ENCODE peak calls at places on chromosomes 16 and 17, in five cellular contexts. X is breast epithelium, C is heart left ventricle, V is GM23338, E is HL-60. T is an unnamed sample.

GRCh38 chr17:14429084-14429483 is 128.2 kb downstream of the HS3ST3B1 start:
- DNase-seq in X (no peak), C (no peak), V (no peak), E (no peak), T (no peak)

GRCh38 chr16:85209526-85210121 is 97.4 kb upstream of the CIBAR2 start:
- DNase-seq in X (no peak), C (peak; percentile 79), V (no peak), E (no peak), T (no peak)

GRCh38 chr17:80456465-80457235 is 19.8 kb downstream of the NPTX1 start:
- DNase-seq in X (no peak), C (peak; percentile 72), V (no peak), E (no peak), T (no peak)

GRCh38 chr17:66578781-66579489 is 256.0 kb upstream of the CACNG5 start:
- DNase-seq in X (no peak), C (no peak), V (no peak), E (peak; percentile 63), T (no peak)

GRCh38 chr16:27228621-27229501 is 25.5 kb downstream of the KDM8 start:
- DNase-seq in X (no peak), C (peak; percentile 70), V (no peak), E (peak; percentile 52), T (no peak)

GRCh38 chr17:7885357-7886226 is 3.0 kb upstream of the CHD3 start:
- DNase-seq in X (peak; percentile 56), C (peak; percentile 53), V (peak; percentile 72), E (no peak), T (no peak)

GRCh38 chr16:58501242-58502131 is 1.5 kb downstream of the NDRG4 start:
- DNase-seq in X (peak; percentile 55), C (no peak), V (peak; percentile 92), E (no peak), T (no peak)

GRCh38 chr17:68867759-68868516 is 87.3 kb downstream of the ABCA8 start:
- DNase-seq in X (no peak), C (no peak), V (peak; percentile 4), E (no peak), T (no peak)

GRCh38 chr16:54282202-54282922 is 4.2 kb downstream of the IRX3 start:
- DNase-seq in X (peak; percentile 89), C (peak; percentile 67), V (peak; percentile 81), E (no peak), T (peak; percentile 23)

GRCh38 chr16:3101018-3101840 is 2.1 kb upstream of the ZSCAN10 start:
- DNase-seq in X (no peak), C (no peak), V (peak; percentile 90), E (no peak), T (no peak)

GRCh38 chr17:1109606-1110523 is 69.9 kb downstream of the ABR start:
- DNase-seq in X (no peak), C (peak; percentile 71), V (peak; percentile 71), E (no peak), T (no peak)

GRCh38 chr17:16940116-16940881 is 31.6 kb downstream of the TNFRSF13B start:
- DNase-seq in X (peak; percentile 48), C (no peak), V (peak; percentile 58), E (no peak), T (no peak)

GRCh38 chr17:411416-412120 is 59.0 kb upstream of the RPH3AL start:
- DNase-seq in X (no peak), C (no peak), V (no peak), E (no peak), T (no peak)

GRCh38 chr17:62652251-62653001 is 25.0 kb downstream of the MRC2 start:
- DNase-seq in X (peak; percentile 65), C (peak; percentile 82), V (peak; percentile 64), E (peak; percentile 76), T (no peak)

GRCh38 chr17:1956134-1956533 is 69.0 kb downstream of the RTN4RL1 start:
- DNase-seq in X (no peak), C (no peak), V (no peak), E (no peak), T (no peak)

GRCh38 chr17:81393684-81394376 is 1.4 kb upstream of the BAHCC1 start:
- DNase-seq in X (peak; percentile 100), C (peak; percentile 100), V (peak; percentile 100), E (peak; percentile 97), T (peak; percentile 100)

GRCh38 chr16:67555795-67556212 is 6.5 kb upstream of the CTCF start:
- DNase-seq in X (no peak), C (no peak), V (no peak), E (no peak), T (no peak)

GRCh38 chr17:16477255-16477654 is 14.7 kb downstream of the LRRC75A start:
- DNase-seq in X (no peak), C (peak; percentile 38), V (no peak), E (no peak), T (peak; percentile 71)

GRCh38 chr17:40371261-40371929 is 6.9 kb upstream of the GJD3 start:
- DNase-seq in X (no peak), C (no peak), V (peak; percentile 91), E (no peak), T (no peak)

GRCh38 chr17:56153215-56153614 is at the start of gene ANKFN1:
- DNase-seq in X (no peak), C (no peak), V (no peak), E (no peak), T (no peak)

GRCh38 chr16:19130852-19131808 is 17.4 kb downstream of the ITPRIPL2 start:
- DNase-seq in X (no peak), C (peak; percentile 79), V (peak; percentile 53), E (peak; percentile 53), T (peak; percentile 71)

GRCh38 chr16:19578378-19578851 is 22.9 kb downstream of the VPS35L start:
- DNase-seq in X (no peak), C (no peak), V (no peak), E (no peak), T (peak; percentile 70)

GRCh38 chr17:6162892-6163291 is 92.7 kb downstream of the WSCD1 start:
- DNase-seq in X (no peak), C (no peak), V (peak; percentile 21), E (no peak), T (no peak)

GRCh38 chr16:58331024-58331707 is 36.3 kb upstream of the PRSS54 start:
- DNase-seq in X (no peak), C (no peak), V (peak; percentile 89), E (no peak), T (no peak)

GRCh38 chr17:48553837-48554236 is 8.9 kb upstream of the HOXB2 start:
- DNase-seq in X (no peak), C (no peak), V (no peak), E (no peak), T (no peak)

GRCh38 chr17:66441012-66441703 is 138.7 kb downstream of the PRKCA start:
- DNase-seq in X (no peak), C (no peak), V (no peak), E (no peak), T (no peak)

GRCh38 chr17:57577751-57578607 is 167.1 kb downstream of the CCDC182 start:
- DNase-seq in X (no peak), C (peak; percentile 53), V (no peak), E (peak; percentile 33), T (peak; percentile 36)

GRCh38 chr16:66036162-66036561 is 330.3 kb upstream of the CDH5 start:
- DNase-seq in X (no peak), C (peak; percentile 40), V (no peak), E (no peak), T (no peak)

GRCh38 chr16:88784074-88784855 is 755 bp downstream of the PIEZO1 start:
- DNase-seq in X (peak; percentile 76), C (peak; percentile 81), V (peak; percentile 83), E (no peak), T (peak; percentile 41)

GRCh38 chr17:16304832-16305231 is 48.4 kb downstream of the CENPV start:
- DNase-seq in X (no peak), C (no peak), V (peak; percentile 72), E (no peak), T (no peak)

GRCh38 chr16:86509759-86510464 is 415 bp upstream of the FOXF1 start:
- DNase-seq in X (no peak), C (peak; percentile 44), V (peak; percentile 80), E (no peak), T (peak; percentile 59)
- TF ChIP-seq CTCF in X (no peak), C (no peak), V (no peak), E (no peak), T (no peak)

GRCh38 chr17:35065880-35066279 is 2.4 kb upstream of the RFFL start:
- DNase-seq in X (no peak), C (no peak), V (no peak), E (no peak), T (no peak)

GRCh38 chr17:35062284-35062683 is 1.2 kb downstream of the RFFL start:
- DNase-seq in X (no peak), C (no peak), V (no peak), E (no peak), T (no peak)

GRCh38 chr17:35069311-35069710 is 5.8 kb upstream of the RFFL start:
- DNase-seq in X (no peak), C (no peak), V (no peak), E (no peak), T (no peak)

GRCh38 chr17:35068249-35068648 is 4.7 kb upstream of the RFFL start:
- DNase-seq in X (no peak), C (no peak), V (no peak), E (no peak), T (no peak)

GRCh38 chr17:35063514-35064223 is at the start of gene RFFL:
- DNase-seq in X (peak; percentile 88), C (peak; percentile 89), V (peak; percentile 95), E (peak; percentile 96), T (peak; percentile 94)
- TF ChIP-seq CTCF in X (no peak), C (no peak), V (no peak), E (no peak), T (peak; percentile 13)

GRCh38 chr17:50850640-50851039 is 15.3 kb downstream of the WFIKKN2 start:
- DNase-seq in X (no peak), C (no peak), V (no peak), E (no peak), T (no peak)

GRCh38 chr17:50845260-50846147 is 10.1 kb downstream of the WFIKKN2 start:
- DNase-seq in X (no peak), C (peak; percentile 73), V (no peak), E (no peak), T (no peak)

GRCh38 chr17:50847566-50847965 is 12.2 kb downstream of the WFIKKN2 start:
- DNase-seq in X (no peak), C (no peak), V (no peak), E (no peak), T (no peak)

GRCh38 chr17:50848691-50849090 is 13.3 kb downstream of the WFIKKN2 start:
- DNase-seq in X (no peak), C (no peak), V (no peak), E (peak; percentile 49), T (no peak)

GRCh38 chr17:50848039-50848438 is 12.7 kb downstream of the WFIKKN2 start:
- DNase-seq in X (no peak), C (no peak), V (no peak), E (no peak), T (no peak)
- TF ChIP-seq CTCF in X (no peak), C (peak; percentile 9), V (no peak), E (no peak), T (no peak)

GRCh38 chr16:80097098-80097497 is 443.7 kb upstream of the DYNLRB2 start:
- DNase-seq in X (no peak), C (no peak), V (no peak), E (no peak), T (no peak)

DNA sequence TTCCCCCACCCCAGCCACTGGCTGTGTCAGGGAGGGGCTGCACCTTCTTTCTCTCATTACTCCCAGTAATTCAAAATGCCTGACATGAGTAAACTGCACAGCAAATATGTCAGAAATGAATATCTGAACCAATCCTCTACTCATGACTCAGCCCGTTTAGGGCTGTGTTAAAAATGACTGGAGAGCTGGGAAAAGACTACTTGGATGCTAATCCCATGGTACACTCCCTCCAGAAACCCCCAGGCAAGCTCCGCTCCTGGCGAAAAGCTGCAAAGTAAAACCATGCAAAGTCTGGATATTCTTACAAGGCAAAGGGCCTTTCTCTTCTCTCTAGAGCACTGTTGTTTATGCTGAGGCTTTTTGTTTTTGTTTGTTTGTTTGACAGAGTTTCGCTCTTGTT is 448.1 kb upstream of the DYNLRB2 start:
- DNase-seq in X (no peak), C (no peak), V (no peak), E (no peak), T (no peak)
- TF ChIP-seq CTCF in X (no peak), C (no peak), V (no peak), E (no peak), T (no peak)